ENCODE peak calls at places on chromosomes 13 and 19, in four cellular contexts. G, H, Q and R are unnamed samples.
A peak's percentile ranks its signal among the peaks of the same experiment; 100 is the strongest.

GRCh38 chr19:34994643-34995471 is 5.3 kb upstream of the GRAMD1A start:
- DNase-seq in G (no peak), H (no peak), Q (no peak), R (no peak)

GRCh38 chr19:49514151-49514550 is 1.7 kb downstream of the FCGRT start:
- DNase-seq in H (no peak), Q (no peak), G (no peak), R (no peak)

GRCh38 chr13:33728271-33729037 is 89.5 kb upstream of the RFC3 start:
- DNase-seq in H (peak; percentile 81), Q (no peak), G (peak; percentile 65), R (no peak)

GRCh38 chr13:113889467-113889866 is 25.6 kb upstream of the GAS6 start:
- DNase-seq in H (no peak), Q (no peak), G (no peak), R (no peak)

GRCh38 chr13:93227906-93228801 is 1.5 kb downstream of the GPC6 start:
- DNase-seq in H (no peak), G (no peak), Q (no peak), R (no peak)

GRCh38 chr19:12703056-12703455 is 6.6 kb upstream of the FBXW9 start:
- DNase-seq in G (no peak), Q (peak; percentile 82), H (no peak), R (no peak)

GRCh38 chr19:3722443-3723109 is 14.4 kb downstream of the TJP3 start:
- DNase-seq in H (no peak), G (no peak), Q (no peak), R (no peak)

GRCh38 chr13:67619346-67619745 is 389.2 kb upstream of the PCDH9 start:
- DNase-seq in Q (no peak), H (no peak), G (no peak), R (no peak)

GRCh38 chr13:22948421-22948820 is 232.4 kb upstream of the SGCG start:
- DNase-seq in Q (no peak), H (no peak), G (no peak), R (no peak)

GRCh38 chr19:1045247-1045603 is 5.3 kb downstream of the ABCA7 start:
- DNase-seq in H (no peak), G (no peak), Q (peak; percentile 61), R (no peak)

GRCh38 chr13:95784161-95784880 is 107.4 kb downstream of the DNAJC3 start:
- DNase-seq in G (peak; percentile 29), H (no peak), Q (no peak), R (no peak)

GRCh38 chr19:32671883-32672282 is 3.1 kb downstream of the ANKRD27 start:
- DNase-seq in G (no peak), Q (no peak), H (peak; percentile 82), R (peak; percentile 81)

GRCh38 chr13:32021785-32022184 is 9.8 kb upstream of the FRY start:
- DNase-seq in G (no peak), Q (no peak), H (no peak), R (no peak)

GRCh38 chr13:80962173-80962572 is 621.2 kb upstream of the SPRY2 start:
- DNase-seq in H (no peak), Q (no peak), G (no peak), R (no peak)

GRCh38 chr13:96810104-96810503 is 184.2 kb downstream of the OXGR1 start:
- DNase-seq in H (no peak), G (no peak), Q (no peak), R (no peak)

GRCh38 chr19:49890349-49891311 is 6.1 kb downstream of the IL4I1 start:
- DNase-seq in G (no peak), Q (peak; percentile 35), H (no peak), R (no peak)

GRCh38 chr13:113803409-113804016 is 44.5 kb downstream of the TMEM255B start:
- DNase-seq in G (no peak), H (no peak), Q (no peak), R (no peak)

GRCh38 chr19:54190942-54191670 is at the start of gene TSEN34:
- DNase-seq in G (no peak), Q (peak; percentile 89), H (no peak), R (peak; percentile 78)

GRCh38 chr19:50494186-50495019 is 16.6 kb downstream of the JOSD2 start:
- DNase-seq in H (no peak), G (no peak), Q (no peak), R (no peak)

GRCh38 chr13:45522571-45522970 is 57.8 kb downstream of the COG3 start:
- DNase-seq in Q (no peak), G (no peak), H (no peak), R (no peak)

GRCh38 chr13:27281420-27281819 is 10.8 kb downstream of the RASL11A start:
- DNase-seq in H (no peak), G (no peak), Q (no peak), R (peak; percentile 29)

GRCh38 chr19:51702754-51703654 is 9.9 kb downstream of the SPACA6 start:
- DNase-seq in G (no peak), Q (no peak), H (no peak), R (no peak)

GRCh38 chr13:100269837-100270236 is 180.9 kb downstream of the PCCA start:
- DNase-seq in H (no peak), Q (no peak), G (peak; percentile 34), R (no peak)

GRCh38 chr19:22052644-22053013 is 345 bp downstream of the ZNF257 start:
- DNase-seq in H (peak; percentile 16), G (no peak), Q (no peak), R (no peak)

GRCh38 chr19:45547965-45548609 is 36.5 kb downstream of the OPA3 start:
- DNase-seq in Q (no peak), H (no peak), G (peak; percentile 87), R (no peak)

GRCh38 chr13:76707360-76707759 is 178.8 kb downstream of the KCTD12 start:
- DNase-seq in Q (no peak), G (no peak), H (no peak), R (no peak)

GRCh38 chr13:98232456-98232855 is 55.4 kb upstream of the RNF113B start:
- DNase-seq in Q (no peak), G (no peak), H (no peak), R (no peak)

GRCh38 chr13:26660185-26660584 is 100.4 kb downstream of the GPR12 start:
- DNase-seq in H (no peak), G (no peak), Q (no peak), R (no peak)

GRCh38 chr19:3586124-3586626 is 897 bp downstream of the GIPC3 start:
- DNase-seq in G (no peak), H (no peak), Q (peak; percentile 33), R (no peak)

GRCh38 chr13:110341445-110342247 is 34.6 kb downstream of the COL4A2 start:
- DNase-seq in H (no peak), Q (no peak), G (no peak), R (no peak)

GRCh38 chr19:1862424-1863307 is 713 bp downstream of the KLF16 start:
- DNase-seq in H (no peak), G (no peak), Q (peak; percentile 62), R (no peak)

GRCh38 chr13:79593611-79594275 is 112.8 kb downstream of the NDFIP2 start:
- DNase-seq in H (no peak), Q (no peak), G (no peak), R (no peak)

GRCh38 chr19:53086949-53087348 is 16.3 kb downstream of the ZNF160 start:
- DNase-seq in Q (no peak), H (no peak), G (no peak), R (no peak)

GRCh38 chr13:90868321-90868920 is 479.1 kb upstream of the MIR17HG start:
- DNase-seq in H (no peak), G (no peak), Q (no peak), R (no peak)

GRCh38 chr13:90918551-90918950 is 428.9 kb upstream of the MIR17HG start:
- DNase-seq in Q (no peak), H (no peak), G (no peak), R (no peak)

GRCh38 chr13:106118996-106119395 is 416.5 kb downstream of the EFNB2 start:
- DNase-seq in Q (no peak), G (no peak), H (no peak), R (no peak)

GRCh38 chr13:59755647-59756290 is 408.0 kb downstream of the DIAPH3 start:
- DNase-seq in Q (no peak), H (no peak), G (no peak), R (no peak)

GRCh38 chr13:43339145-43339820 is 315.9 kb downstream of the DNAJC15 start:
- DNase-seq in G (no peak), Q (no peak), H (no peak), R (no peak)